ENCODE peak calls at places on chromosomes 12 and 14, in seven cellular contexts. Q, G, B, W, R, U and C are unnamed samples.

GRCh38 chr12:59578239-59578638 is 17.6 kb upstream of the SLC16A7 start:
- DNase-seq in Q (no peak), W (no peak), U (no peak), G (no peak), B (no peak), R (no peak), C (no peak)

GRCh38 chr12:116441292-116441691 is 117.9 kb upstream of the MAP1LC3B2 start:
- DNase-seq in Q (no peak), G (no peak), R (peak), W (no peak), B (no peak), U (no peak), C (no peak)

GRCh38 chr14:57078054-57078453 is 190.7 kb downstream of the EXOC5 start:
- DNase-seq in R (no peak), W (no peak), G (no peak), B (no peak), Q (no peak), U (no peak), C (no peak)

GRCh38 chr12:1853716-1854115 is 33.4 kb downstream of the LRTM2 start:
- DNase-seq in B (no peak), R (no peak), U (no peak), G (no peak), Q (no peak), W (no peak), C (no peak)

GRCh38 chr12:28027947-28028724 is 55.6 kb upstream of the PTHLH start:
- DNase-seq in R (peak), B (no peak), G (no peak), Q (no peak), U (no peak), W (no peak), C (no peak)

GRCh38 chr12:14384783-14385638 is 19.5 kb downstream of the ATF7IP start:
- DNase-seq in G (peak), B (no peak), Q (peak), W (peak), U (peak), R (peak), C (peak)

GRCh38 chr12:95593266-95593871 is 42.1 kb upstream of the USP44 start:
- DNase-seq in R (no peak), W (no peak), Q (no peak), G (no peak), B (no peak), U (peak), C (no peak)

GRCh38 chr14:54737132-54737711 is 165.4 kb downstream of the GCH1 start:
- DNase-seq in B (no peak), R (peak), G (no peak), U (no peak), W (peak), Q (no peak), C (no peak)

GRCh38 chr14:36450550-36450949 is 69.5 kb downstream of the NKX2-1 start:
- DNase-seq in B (no peak), Q (no peak), W (no peak), G (no peak), R (no peak), U (no peak), C (no peak)

GRCh38 chr12:7108042-7108927 is 729 bp downstream of the C1RL start:
- DNase-seq in B (no peak), W (peak), R (peak), U (peak), Q (peak), G (peak), C (peak)

GRCh38 chr14:102655154-102655553 is 62.7 kb downstream of the RCOR1 start:
- DNase-seq in R (peak), W (no peak), U (no peak), G (no peak), Q (no peak), B (peak), C (no peak)

GRCh38 chr14:65357091-65357490 is 55.4 kb upstream of the FUT8 start:
- DNase-seq in B (no peak), Q (no peak), G (no peak), U (no peak), R (no peak), W (no peak), C (no peak)

GRCh38 chr12:5305425-5305824 is 126.5 kb upstream of the NTF3 start:
- DNase-seq in Q (no peak), U (no peak), W (no peak), R (no peak), B (no peak), G (no peak), C (peak)

GRCh38 chr14:101823081-101823480 is 61.6 kb downstream of the PPP2R5C start:
- DNase-seq in G (no peak), W (no peak), U (no peak), R (no peak), B (no peak), Q (no peak), C (no peak)

GRCh38 chr12:46179693-46180452 is 89.0 kb downstream of the SLC38A1 start:
- DNase-seq in W (no peak), Q (peak), R (no peak), B (no peak), G (no peak), U (no peak), C (no peak)

GRCh38 chr12:86513206-86513605 is 257.0 kb upstream of the MGAT4C start:
- DNase-seq in Q (no peak), B (no peak), R (peak), G (no peak), U (no peak), W (no peak), C (no peak)

GRCh38 chr12:114320101-114320500 is 85.8 kb downstream of the TBX5 start:
- DNase-seq in W (no peak), U (no peak), Q (no peak), B (no peak), G (no peak), R (no peak), C (no peak)

GRCh38 chr12:131983026-131983425 is 33.3 kb downstream of the EP400 start:
- DNase-seq in R (no peak), G (no peak), U (no peak), B (no peak), W (no peak), Q (no peak), C (no peak)

GRCh38 chr12:124441443-124442190 is 125.8 kb downstream of the NCOR2 start:
- DNase-seq in R (peak), W (no peak), U (no peak), G (no peak), B (peak), Q (no peak), C (no peak)

GRCh38 chr14:63223596-63223995 is 19.4 kb downstream of the RHOJ start:
- DNase-seq in R (no peak), B (no peak), Q (no peak), W (no peak), U (no peak), G (no peak), C (no peak)

GRCh38 chr14:96727490-96727889 is 69.7 kb upstream of the VRK1 start:
- DNase-seq in W (no peak), Q (no peak), G (no peak), U (no peak), R (no peak), B (no peak), C (no peak)